ENCODE peak calls at places on chromosome 19, in nine cellular contexts. H, K, M, W, G, T, Q, J and A are unnamed samples.
A peak's percentile ranks its signal among the peaks of the same experiment; 100 is the strongest.

GRCh38 chr19:4472174-4472974 is at the start of gene HDGFL2:
- DNase-seq in H (no peak), K (no peak), M (no peak), W (no peak), G (no peak), T (no peak), Q (no peak), J (no peak), A (no peak)

GRCh38 chr19:17281391-17282304 is at the start of gene ANKLE1:
- DNase-seq in H (no peak), K (peak; percentile 52), M (peak; percentile 50), W (peak; percentile 95), G (no peak), T (peak; percentile 57), Q (no peak), J (peak; percentile 88), A (no peak)

GRCh38 chr19:53196777-53197396 is 3.7 kb upstream of the ZNF665 start:
- DNase-seq in H (peak; percentile 90), K (peak; percentile 99), M (peak; percentile 98), W (peak; percentile 99), G (peak; percentile 81), T (peak; percentile 97), Q (peak; percentile 98), J (peak; percentile 97), A (peak; percentile 73)

GRCh38 chr19:16614941-16615340 is 13.1 kb downstream of the MED26 start:
- DNase-seq in H (no peak), K (no peak), M (no peak), W (no peak), G (peak; percentile 36), T (no peak), Q (no peak), J (no peak), A (no peak)

GRCh38 chr19:34475026-34475974 is 6.3 kb upstream of the WTIP start:
- DNase-seq in H (no peak), K (no peak), M (no peak), W (no peak), G (peak; percentile 70), T (no peak), Q (no peak), J (no peak), A (peak; percentile 43)

GRCh38 chr19:22606954-22607652 is 27.0 kb upstream of the ZNF492 start:
- DNase-seq in H (no peak), K (no peak), M (no peak), W (no peak), G (no peak), T (no peak), Q (no peak), J (no peak), A (no peak)

GRCh38 chr19:14006766-14007562 is 844 bp upstream of the RFX1 start:
- DNase-seq in H (no peak), K (peak; percentile 91), M (no peak), W (peak; percentile 93), G (no peak), T (no peak), Q (no peak), J (peak; percentile 93), A (no peak)

GRCh38 chr19:16435999-16436650 is 35.6 kb downstream of the EPS15L1 start:
- DNase-seq in H (no peak), K (peak; percentile 41), M (peak; percentile 58), W (no peak), G (no peak), T (no peak), Q (no peak), J (no peak), A (no peak)

GRCh38 chr19:9671654-9672053 is 3.2 kb downstream of the ZNF562 start:
- DNase-seq in H (no peak), K (no peak), M (no peak), W (no peak), G (no peak), T (no peak), Q (no peak), J (no peak), A (no peak)

GRCh38 chr19:21439372-21439771 is 42.4 kb downstream of the ZNF493 start:
- DNase-seq in H (no peak), K (no peak), M (no peak), W (no peak), G (peak; percentile 22), T (no peak), Q (no peak), J (no peak), A (peak; percentile 16)

GRCh38 chr19:19871932-19872331 is 6.2 kb downstream of the ZNF253 start:
- DNase-seq in H (no peak), K (no peak), M (no peak), W (no peak), G (no peak), T (no peak), Q (no peak), J (no peak), A (no peak)

GRCh38 chr19:46732966-46733692 is 12.7 kb upstream of the FKRP start:
- DNase-seq in H (no peak), K (peak; percentile 76), M (no peak), W (no peak), G (peak; percentile 67), T (no peak), Q (no peak), J (no peak), A (no peak)
- H3K4me1 ChIP-seq in H (peaks cover 4% of the 10 kb centered on the region), K (peaks cover 32% of the 10 kb centered on the region), M (no peaks in the 10 kb centered on the region), W (peaks cover 10% of the 10 kb centered on the region), G (peaks cover 43% of the 10 kb centered on the region), T (peaks cover 12% of the 10 kb centered on the region), Q (peaks cover 46% of the 10 kb centered on the region), J (no peaks in the 10 kb centered on the region), A (no peaks in the 10 kb centered on the region)

DNA sequence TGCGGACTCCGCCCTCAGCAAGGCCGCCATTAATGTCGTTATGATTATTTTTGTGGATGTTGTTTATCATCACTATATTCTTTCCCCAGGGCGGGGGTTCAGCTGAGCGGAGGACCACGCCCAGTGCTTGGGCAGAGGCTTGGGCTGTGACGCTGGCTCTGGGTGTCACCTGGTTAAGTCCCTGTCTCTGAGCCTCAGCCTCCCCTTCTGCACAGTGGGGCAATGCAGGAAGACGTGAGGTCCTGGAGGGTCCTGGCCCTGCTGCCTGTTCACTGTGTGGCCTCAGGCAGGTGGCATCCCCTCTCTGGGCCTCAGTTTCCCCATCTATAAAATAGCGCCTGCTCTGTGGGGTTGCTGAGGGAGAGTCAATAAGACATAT is 32.5 kb downstream of the NFIC start:
- DNase-seq in H (no peak), K (no peak), M (no peak), W (no peak), G (no peak), T (no peak), Q (no peak), J (no peak), A (no peak)
- H3K27ac ChIP-seq in H (no peak overlapping the region), K (peak overlapping the region; percentile 92), M (no peak overlapping the region), W (no peak overlapping the region), G (no peak overlapping the region), T (no peak overlapping the region), Q (peak overlapping the region; percentile 83), J (no peak overlapping the region), A (no peak overlapping the region)

DNA sequence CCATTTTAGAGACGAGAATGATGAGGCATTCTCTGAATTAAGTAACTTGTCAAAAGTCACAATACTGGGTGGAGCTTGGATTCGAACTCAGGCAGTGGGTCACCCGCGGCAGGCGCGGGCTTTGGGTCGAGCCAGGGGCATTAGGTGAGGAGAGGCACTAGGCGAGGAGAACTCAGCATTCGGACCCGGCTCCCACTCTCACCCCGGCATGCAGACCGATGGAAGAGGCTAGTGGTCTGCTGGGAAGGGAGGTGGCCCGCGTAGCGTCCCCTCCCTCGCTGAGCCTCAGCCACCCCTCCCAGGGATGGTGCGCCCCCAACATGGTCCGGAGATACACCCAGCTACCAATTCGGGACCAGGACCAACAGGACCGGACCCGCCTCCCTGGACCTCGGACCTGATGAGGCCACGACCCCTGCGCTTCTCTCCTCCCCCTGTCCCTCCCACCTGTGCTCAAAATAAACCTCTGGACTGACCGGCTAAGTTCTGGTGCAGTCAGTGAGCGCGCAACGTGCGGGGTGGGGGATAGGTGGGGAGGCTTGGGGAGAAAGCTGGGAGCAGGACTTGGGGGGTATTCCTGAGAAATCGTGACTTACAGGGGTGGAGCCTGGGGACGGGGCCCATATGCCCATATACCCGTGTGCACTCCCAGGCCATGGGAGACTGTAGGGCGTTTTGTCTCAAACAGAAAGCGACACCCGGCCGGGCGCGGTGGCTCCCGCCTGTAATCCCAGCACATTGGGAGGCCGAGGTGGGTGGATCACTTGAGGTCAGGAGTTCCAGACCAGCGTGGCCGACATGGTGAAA is 1.3 kb upstream of the SNAPC2 start:
- DNase-seq in H (no peak), K (no peak), M (no peak), W (no peak), G (no peak), T (no peak), Q (no peak), J (no peak), A (no peak)
- H3K27me3 ChIP-seq in H (peaks cover 31% of the 10 kb centered on the region), K (peaks cover 45% of the 10 kb centered on the region), M (peaks cover 50% of the 10 kb centered on the region), W (peaks cover 7% of the 10 kb centered on the region), G (no peaks in the 10 kb centered on the region), T (peaks cover 21% of the 10 kb centered on the region), Q (peaks cover 49% of the 10 kb centered on the region), J (peaks cover 55% of the 10 kb centered on the region), A (peaks cover 33% of the 10 kb centered on the region)

DNA sequence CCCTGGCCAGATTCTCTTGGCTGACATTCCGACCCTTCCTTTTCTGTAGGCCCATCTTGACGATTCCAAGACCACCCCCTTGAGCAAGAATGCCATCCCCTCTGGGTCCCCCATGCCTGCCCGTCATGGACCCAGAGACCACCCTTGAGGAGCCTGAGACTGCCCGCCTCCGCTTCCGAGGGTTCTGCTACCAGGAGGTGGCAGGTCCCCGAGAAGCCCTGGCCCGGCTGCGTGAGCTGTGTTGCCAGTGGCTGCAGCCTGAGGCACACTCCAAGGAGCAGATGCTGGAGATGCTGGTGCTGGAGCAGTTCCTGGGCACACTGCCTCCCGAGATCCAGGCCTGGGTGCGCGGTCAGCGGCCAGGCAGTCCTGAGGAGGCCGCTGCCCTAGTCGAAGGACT is 978 bp downstream of the ZNF446 start:
- DNase-seq in H (no peak), K (no peak), M (no peak), W (no peak), G (no peak), T (no peak), Q (no peak), J (no peak), A (no peak)
- H3K4me1 ChIP-seq in H (peaks cover 14% of the 10 kb centered on the region), K (peaks cover 25% of the 10 kb centered on the region), M (peaks cover 10% of the 10 kb centered on the region), W (no peaks in the 10 kb centered on the region), G (peaks cover 20% of the 10 kb centered on the region), T (peaks cover 17% of the 10 kb centered on the region), Q (peaks cover 23% of the 10 kb centered on the region), J (peaks cover 4% of the 10 kb centered on the region), A (no peaks in the 10 kb centered on the region)

DNA sequence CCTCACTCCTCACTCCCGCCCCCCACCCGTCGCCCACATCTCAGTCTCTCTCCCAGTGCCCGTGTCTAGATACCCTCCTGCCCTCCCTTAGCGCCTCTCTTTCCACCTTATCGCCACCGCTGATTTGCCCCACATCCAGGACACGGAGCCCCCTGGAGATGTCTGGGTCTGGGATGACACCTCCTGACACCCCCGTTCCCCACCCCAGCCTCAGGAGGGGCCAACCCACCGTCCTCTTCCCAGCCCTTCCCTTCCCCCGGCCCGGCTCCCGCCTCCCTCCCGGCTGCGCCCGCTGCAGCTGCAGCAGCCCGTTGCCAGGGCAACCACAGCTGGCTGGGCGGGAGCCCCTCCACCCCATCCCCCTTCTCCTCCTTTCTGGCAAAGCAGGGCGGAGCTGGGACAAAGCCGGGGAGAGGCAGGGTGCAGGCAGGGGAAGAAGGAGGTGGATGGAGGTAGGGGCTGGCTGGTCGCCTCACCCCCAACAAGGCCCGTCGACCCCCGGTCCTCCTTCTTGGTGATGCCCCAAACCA is 13.5 kb downstream of the DPF1 start:
- DNase-seq in H (no peak), K (peak; percentile 83), M (peak; percentile 67), W (peak; percentile 95), G (no peak), T (no peak), Q (peak; percentile 62), J (peak; percentile 97), A (no peak)
- H3K27ac ChIP-seq in H (no peak overlapping the region), K (peak overlapping the region; percentile 72), M (no peak overlapping the region), W (peak overlapping the region; percentile 69), G (no peak overlapping the region), T (no peak overlapping the region), Q (peak overlapping the region; percentile 69), J (peak overlapping the region; percentile 77), A (no peak overlapping the region)

GRCh38 chr19:58395220-58395978 is at the start of gene RNF225:
- DNase-seq in H (no peak), K (no peak), M (no peak), W (no peak), G (peak; percentile 83), T (no peak), Q (no peak), J (peak; percentile 69), A (peak; percentile 42)
- H3K27me3 ChIP-seq in H (peaks cover 4% of the 10 kb centered on the region), K (peaks cover 22% of the 10 kb centered on the region), M (peaks cover 14% of the 10 kb centered on the region), W (no peaks in the 10 kb centered on the region), G (no peaks in the 10 kb centered on the region), T (peaks cover 4% of the 10 kb centered on the region), Q (peaks cover 27% of the 10 kb centered on the region), J (peaks cover 18% of the 10 kb centered on the region), A (peaks cover 13% of the 10 kb centered on the region)